ENCODE peak calls at places on chromosomes 12 and 14, in nine cellular contexts. Z, V, P, Q, K, M, T, B and Y are unnamed samples.

GRCh38 chr14:67457782-67458181 is 30.7 kb downstream of the TMEM229B start:
- DNase-seq in Z (peak; percentile 39), V (no peak), P (peak; percentile 54), Q (no peak), K (no peak), M (no peak), T (no peak), B (peak; percentile 20), Y (no peak)

GRCh38 chr12:108573310-108573709 is 10.9 kb downstream of the ISCU start:
- DNase-seq in Z (no peak), V (no peak), P (no peak), Q (no peak), K (no peak), M (no peak), T (no peak), B (no peak), Y (no peak)

GRCh38 chr14:100239200-100239839 is 376 bp downstream of the YY1 start:
- DNase-seq in Z (peak; percentile 51), V (no peak), P (no peak), Q (peak; percentile 81), K (no peak), M (peak; percentile 17), T (peak; percentile 29), B (no peak), Y (peak; percentile 88)

GRCh38 chr12:34290191-34290995 is 268.1 kb downstream of the ALG10 start:
- DNase-seq in Z (no peak), V (no peak), P (no peak), Q (no peak), K (no peak), M (no peak), T (no peak), B (no peak), Y (no peak)

GRCh38 chr12:62481843-62482540 is 15.4 kb downstream of the MON2 start:
- DNase-seq in Z (no peak), V (no peak), P (no peak), Q (no peak), K (no peak), M (no peak), T (no peak), B (no peak), Y (no peak)

GRCh38 chr14:32203928-32204357 is 874 bp upstream of the RNU6-8 start:
- DNase-seq in Z (no peak), V (no peak), P (peak; percentile 30), Q (no peak), K (no peak), M (no peak), T (no peak), B (no peak), Y (no peak)

GRCh38 chr14:100901391-100902183 is 1.9 kb downstream of the RTL1 start:
- DNase-seq in Z (no peak), V (no peak), P (no peak), Q (peak; percentile 49), K (no peak), M (no peak), T (no peak), B (no peak), Y (no peak)

GRCh38 chr12:68370667-68371066 is 38.5 kb upstream of the MDM1 start:
- DNase-seq in Z (no peak), V (no peak), P (no peak), Q (no peak), K (no peak), M (no peak), T (no peak), B (no peak), Y (no peak)

GRCh38 chr12:89179983-89180382 is 172.3 kb downstream of the DUSP6 start:
- DNase-seq in Z (peak; percentile 33), V (peak; percentile 77), P (peak; percentile 73), Q (peak; percentile 67), K (no peak), M (no peak), T (peak; percentile 62), B (peak; percentile 68), Y (no peak)

GRCh38 chr12:63995512-63995911 is 151.0 kb downstream of the SRGAP1 start:
- DNase-seq in Z (no peak), V (no peak), P (peak; percentile 42), Q (no peak), K (no peak), M (no peak), T (no peak), B (no peak), Y (no peak)

GRCh38 chr12:29103539-29103974 is 45.5 kb upstream of the FAR2 start:
- DNase-seq in Z (no peak), V (no peak), P (peak; percentile 24), Q (no peak), K (peak; percentile 11), M (peak; percentile 5), T (no peak), B (no peak), Y (no peak)

GRCh38 chr14:21406213-21406612 is 22.4 kb upstream of the SUPT16H start:
- DNase-seq in Z (no peak), V (no peak), P (no peak), Q (no peak), K (no peak), M (no peak), T (no peak), B (no peak), Y (no peak)

GRCh38 chr12:54217774-54218221 is 29.0 kb upstream of the SMUG1 start:
- DNase-seq in Z (peak; percentile 48), V (no peak), P (peak; percentile 53), Q (peak; percentile 78), K (no peak), M (peak; percentile 67), T (no peak), B (no peak), Y (peak; percentile 85)

GRCh38 chr14:32193532-32193931 is 8.3 kb upstream of the RNU6-7 start:
- DNase-seq in Z (no peak), V (no peak), P (no peak), Q (no peak), K (no peak), M (no peak), T (no peak), B (no peak), Y (no peak)

GRCh38 chr12:8823565-8824300 is 1.3 kb downstream of the A2ML1 start:
- DNase-seq in Z (no peak), V (peak; percentile 3), P (no peak), Q (no peak), K (no peak), M (no peak), T (peak; percentile 26), B (peak; percentile 10), Y (no peak)